ENCODE peak calls at places on chromosomes 6 and 20, in nine cellular contexts. One of them, this sample, is unnamed.

GRCh38 chr20:64057628-64058498 is 5.1 kb upstream of the TCEA2 start:
- DNase-seq in AG09309: no peak
- DNase-seq in A549: peak
- DNase-seq in fibroblast of the aortic adventitia: peak
- DNase-seq in HFF-Myc: no peak
- DNase-seq in ascending aorta: peak
- DNase-seq in kidney: no peak
- DNase-seq in lung: peak
- DNase-seq in dorsolateral prefrontal cortex: peak
- DNase-seq in this sample: peak

GRCh38 chr6:106145144-106145543 is 59.0 kb downstream of the PRDM1 start:
- DNase-seq in AG09309: no peak
- DNase-seq in A549: no peak
- DNase-seq in fibroblast of the aortic adventitia: no peak
- DNase-seq in HFF-Myc: no peak
- DNase-seq in ascending aorta: no peak
- DNase-seq in kidney: no peak
- DNase-seq in lung: no peak
- DNase-seq in dorsolateral prefrontal cortex: no peak
- DNase-seq in this sample: no peak

GRCh38 chr20:9301129-9302072 is 213.0 kb upstream of the LAMP5 start:
- DNase-seq in AG09309: no peak
- DNase-seq in A549: peak
- DNase-seq in fibroblast of the aortic adventitia: peak
- DNase-seq in HFF-Myc: peak
- DNase-seq in ascending aorta: no peak
- DNase-seq in kidney: no peak
- DNase-seq in lung: no peak
- DNase-seq in dorsolateral prefrontal cortex: no peak
- DNase-seq in this sample: peak

GRCh38 chr6:81875776-81876293 is 123.4 kb upstream of the TENT5A start:
- DNase-seq in AG09309: no peak
- DNase-seq in A549: no peak
- DNase-seq in fibroblast of the aortic adventitia: no peak
- DNase-seq in HFF-Myc: no peak
- DNase-seq in ascending aorta: no peak
- DNase-seq in kidney: no peak
- DNase-seq in lung: no peak
- DNase-seq in dorsolateral prefrontal cortex: no peak
- DNase-seq in this sample: no peak

GRCh38 chr6:106146852-106147351 is 60.8 kb downstream of the PRDM1 start:
- DNase-seq in AG09309: no peak
- DNase-seq in A549: no peak
- DNase-seq in fibroblast of the aortic adventitia: no peak
- DNase-seq in HFF-Myc: no peak
- DNase-seq in ascending aorta: no peak
- DNase-seq in kidney: no peak
- DNase-seq in lung: no peak
- DNase-seq in dorsolateral prefrontal cortex: no peak
- DNase-seq in this sample: no peak

GRCh38 chr6:137978252-137978896 is 111.3 kb downstream of the TNFAIP3 start:
- DNase-seq in AG09309: no peak
- DNase-seq in A549: no peak
- DNase-seq in fibroblast of the aortic adventitia: peak
- DNase-seq in HFF-Myc: no peak
- DNase-seq in ascending aorta: no peak
- DNase-seq in kidney: no peak
- DNase-seq in lung: no peak
- DNase-seq in dorsolateral prefrontal cortex: no peak
- DNase-seq in this sample: no peak

GRCh38 chr6:149545258-149545753 is 537 bp downstream of the PPIL4 start:
- DNase-seq in AG09309: peak
- DNase-seq in A549: peak
- DNase-seq in fibroblast of the aortic adventitia: peak
- DNase-seq in HFF-Myc: no peak
- DNase-seq in ascending aorta: peak
- DNase-seq in kidney: peak
- DNase-seq in lung: peak
- DNase-seq in dorsolateral prefrontal cortex: peak
- DNase-seq in this sample: peak

GRCh38 chr6:163702736-163703135 is 288.2 kb downstream of the QKI start:
- DNase-seq in AG09309: no peak
- DNase-seq in A549: no peak
- DNase-seq in fibroblast of the aortic adventitia: no peak
- DNase-seq in HFF-Myc: no peak
- DNase-seq in ascending aorta: no peak
- DNase-seq in kidney: no peak
- DNase-seq in lung: no peak
- DNase-seq in dorsolateral prefrontal cortex: no peak
- DNase-seq in this sample: no peak

GRCh38 chr6:108921547-108922331 is 73.5 kb downstream of the ARMC2 start:
- DNase-seq in AG09309: peak
- DNase-seq in A549: no peak
- DNase-seq in fibroblast of the aortic adventitia: peak
- DNase-seq in HFF-Myc: no peak
- DNase-seq in ascending aorta: no peak
- DNase-seq in kidney: no peak
- DNase-seq in lung: no peak
- DNase-seq in dorsolateral prefrontal cortex: no peak
- DNase-seq in this sample: peak

GRCh38 chr20:63319164-63320040 is 26.4 kb downstream of the COL20A1 start:
- DNase-seq in AG09309: no peak
- DNase-seq in A549: no peak
- DNase-seq in fibroblast of the aortic adventitia: no peak
- DNase-seq in HFF-Myc: no peak
- DNase-seq in ascending aorta: peak
- DNase-seq in kidney: peak
- DNase-seq in lung: no peak
- DNase-seq in dorsolateral prefrontal cortex: no peak
- DNase-seq in this sample: no peak

GRCh38 chr20:54025166-54025835 is 45.1 kb downstream of the BCAS1 start:
- DNase-seq in AG09309: peak
- DNase-seq in A549: no peak
- DNase-seq in fibroblast of the aortic adventitia: peak
- DNase-seq in HFF-Myc: no peak
- DNase-seq in ascending aorta: no peak
- DNase-seq in kidney: no peak
- DNase-seq in lung: no peak
- DNase-seq in dorsolateral prefrontal cortex: no peak
- DNase-seq in this sample: no peak

GRCh38 chr6:143125455-143125854 is 64.8 kb downstream of the AIG1 start:
- DNase-seq in AG09309: no peak
- DNase-seq in A549: no peak
- DNase-seq in fibroblast of the aortic adventitia: no peak
- DNase-seq in HFF-Myc: no peak
- DNase-seq in ascending aorta: no peak
- DNase-seq in kidney: no peak
- DNase-seq in lung: no peak
- DNase-seq in dorsolateral prefrontal cortex: no peak
- DNase-seq in this sample: peak

GRCh38 chr20:2798814-2799213 is 1.6 kb downstream of the CPXM1 start:
- DNase-seq in AG09309: no peak
- DNase-seq in A549: no peak
- DNase-seq in fibroblast of the aortic adventitia: peak
- DNase-seq in HFF-Myc: no peak
- DNase-seq in ascending aorta: no peak
- DNase-seq in kidney: no peak
- DNase-seq in lung: no peak
- DNase-seq in dorsolateral prefrontal cortex: no peak
- DNase-seq in this sample: no peak

GRCh38 chr20:33875534-33876026 is 64.4 kb downstream of the CHMP4B start:
- DNase-seq in AG09309: no peak
- DNase-seq in A549: no peak
- DNase-seq in fibroblast of the aortic adventitia: no peak
- DNase-seq in HFF-Myc: no peak
- DNase-seq in ascending aorta: no peak
- DNase-seq in kidney: peak
- DNase-seq in lung: no peak
- DNase-seq in dorsolateral prefrontal cortex: no peak
- DNase-seq in this sample: no peak

GRCh38 chr6:22194188-22194921 is 102.5 kb downstream of the PRL start:
- DNase-seq in AG09309: no peak
- DNase-seq in A549: no peak
- DNase-seq in fibroblast of the aortic adventitia: peak
- DNase-seq in HFF-Myc: no peak
- DNase-seq in ascending aorta: no peak
- DNase-seq in kidney: no peak
- DNase-seq in lung: no peak
- DNase-seq in dorsolateral prefrontal cortex: no peak
- DNase-seq in this sample: peak

GRCh38 chr20:62631336-62632317 is 10.7 kb upstream of the SLCO4A1 start:
- DNase-seq in AG09309: no peak
- DNase-seq in A549: no peak
- DNase-seq in fibroblast of the aortic adventitia: no peak
- DNase-seq in HFF-Myc: no peak
- DNase-seq in ascending aorta: no peak
- DNase-seq in kidney: no peak
- DNase-seq in lung: no peak
- DNase-seq in dorsolateral prefrontal cortex: no peak
- DNase-seq in this sample: no peak

GRCh38 chr20:49846206-49846807 is 33.7 kb downstream of the SLC9A8 start:
- DNase-seq in AG09309: no peak
- DNase-seq in A549: peak
- DNase-seq in fibroblast of the aortic adventitia: peak
- DNase-seq in HFF-Myc: no peak
- DNase-seq in ascending aorta: no peak
- DNase-seq in kidney: no peak
- DNase-seq in lung: peak
- DNase-seq in dorsolateral prefrontal cortex: no peak
- DNase-seq in this sample: peak

GRCh38 chr20:37071481-37071911 is 24.3 kb downstream of the RBL1 start:
- DNase-seq in AG09309: peak
- DNase-seq in A549: no peak
- DNase-seq in fibroblast of the aortic adventitia: peak
- DNase-seq in HFF-Myc: no peak
- DNase-seq in ascending aorta: no peak
- DNase-seq in kidney: no peak
- DNase-seq in lung: no peak
- DNase-seq in dorsolateral prefrontal cortex: no peak
- DNase-seq in this sample: peak

GRCh38 chr20:5522422-5522821 is 205.7 kb upstream of the PROKR2 start:
- DNase-seq in AG09309: no peak
- DNase-seq in A549: no peak
- DNase-seq in fibroblast of the aortic adventitia: no peak
- DNase-seq in HFF-Myc: no peak
- DNase-seq in ascending aorta: no peak
- DNase-seq in kidney: no peak
- DNase-seq in lung: no peak
- DNase-seq in dorsolateral prefrontal cortex: no peak
- DNase-seq in this sample: no peak

DNA sequence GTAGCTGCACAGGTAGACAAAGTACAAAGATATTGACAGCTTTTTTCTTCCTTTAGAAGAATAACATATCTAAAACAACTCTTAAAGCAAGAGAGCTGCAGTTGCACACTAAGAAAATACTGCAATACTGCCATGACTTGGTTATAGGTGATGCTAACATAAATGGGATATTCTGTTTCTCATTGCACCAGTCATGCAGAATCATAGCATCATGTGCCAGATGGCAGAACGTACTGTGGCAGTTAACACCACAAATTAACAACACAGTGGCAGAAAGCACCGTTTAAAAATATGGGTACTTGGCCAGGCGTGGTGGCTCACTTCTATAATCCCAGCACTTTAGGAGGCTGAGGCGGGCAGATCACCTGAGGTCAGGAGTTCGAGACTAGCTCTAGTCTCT is 7.4 kb downstream of the ASXL1 start:
- DNase-seq in AG09309: no peak
- DNase-seq in A549: no peak
- DNase-seq in fibroblast of the aortic adventitia: no peak
- DNase-seq in HFF-Myc: no peak
- DNase-seq in ascending aorta: no peak
- DNase-seq in kidney: no peak
- DNase-seq in lung: no peak
- DNase-seq in dorsolateral prefrontal cortex: peak
- DNase-seq in this sample: no peak
- H3K4me3 ChIP-seq in AG09309: no peak
- H3K4me3 ChIP-seq in A549: no peak
- H3K4me3 ChIP-seq in fibroblast of the aortic adventitia: no peak
- H3K4me3 ChIP-seq in HFF-Myc: no peak
- H3K4me3 ChIP-seq in ascending aorta: no peak
- H3K4me3 ChIP-seq in kidney: no peak
- H3K4me3 ChIP-seq in lung: no peak
- H3K4me3 ChIP-seq in dorsolateral prefrontal cortex: no peak
- H3K4me3 ChIP-seq in this sample: no peak

DNA sequence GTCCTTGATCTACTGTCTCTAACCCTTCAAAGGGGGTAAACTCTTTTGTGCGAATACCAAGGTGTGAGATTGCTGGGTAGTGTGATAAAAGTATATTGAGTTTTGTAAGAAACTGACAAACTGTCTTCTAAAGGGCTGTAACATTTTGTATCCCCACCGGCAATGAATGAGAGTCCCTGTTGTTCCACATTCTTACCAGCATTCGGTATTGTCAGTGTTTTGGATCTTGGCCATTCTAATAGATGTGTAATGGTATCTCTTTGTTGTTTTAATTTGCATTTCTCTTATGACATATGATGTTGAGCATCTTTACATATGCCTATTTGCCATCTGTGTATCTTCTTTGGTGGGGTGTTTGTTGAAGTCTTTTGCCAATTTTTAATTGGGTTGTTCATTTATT is 1090.7 kb downstream of the KIF16B start:
- DNase-seq in AG09309: no peak
- DNase-seq in A549: no peak
- DNase-seq in fibroblast of the aortic adventitia: no peak
- DNase-seq in HFF-Myc: no peak
- DNase-seq in ascending aorta: no peak
- DNase-seq in kidney: no peak
- DNase-seq in lung: no peak
- DNase-seq in dorsolateral prefrontal cortex: no peak
- DNase-seq in this sample: no peak
- TF ChIP-seq CTCF in AG09309: no peak
- TF ChIP-seq CTCF in A549: no peak
- TF ChIP-seq CTCF in fibroblast of the aortic adventitia: no peak
- TF ChIP-seq CTCF in HFF-Myc: no peak
- TF ChIP-seq CTCF in ascending aorta: no peak
- TF ChIP-seq CTCF in kidney: no peak
- TF ChIP-seq CTCF in lung: no peak
- TF ChIP-seq CTCF in dorsolateral prefrontal cortex: no peak
- TF ChIP-seq CTCF in this sample: no peak

DNA sequence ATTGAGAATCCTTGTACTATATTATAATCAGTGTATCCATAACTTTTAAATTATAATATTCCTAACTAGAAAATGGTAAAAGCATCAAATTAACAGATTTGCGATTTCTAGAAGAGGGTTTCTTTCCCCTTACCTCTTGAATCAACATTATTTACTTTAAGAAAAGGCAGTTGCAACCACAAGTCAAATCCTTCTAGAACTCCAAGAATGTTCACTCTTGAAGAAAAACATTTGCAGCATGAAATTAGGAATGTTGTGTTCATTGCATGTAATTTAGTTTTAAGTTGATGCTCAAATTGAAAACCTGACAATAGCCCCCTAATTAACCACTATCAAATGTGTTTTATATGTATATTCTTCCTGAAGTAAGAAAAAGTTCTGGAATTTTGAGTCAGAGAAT is 2.3 kb upstream of the REV3L start:
- DNase-seq in AG09309: no peak
- DNase-seq in A549: no peak
- DNase-seq in fibroblast of the aortic adventitia: peak
- DNase-seq in HFF-Myc: no peak
- DNase-seq in ascending aorta: no peak
- DNase-seq in kidney: no peak
- DNase-seq in lung: no peak
- DNase-seq in dorsolateral prefrontal cortex: no peak
- DNase-seq in this sample: no peak
- H3K4me3 ChIP-seq in AG09309: no peak
- H3K4me3 ChIP-seq in A549: no peak
- H3K4me3 ChIP-seq in fibroblast of the aortic adventitia: peak
- H3K4me3 ChIP-seq in HFF-Myc: peak
- H3K4me3 ChIP-seq in ascending aorta: no peak
- H3K4me3 ChIP-seq in kidney: no peak
- H3K4me3 ChIP-seq in lung: no peak
- H3K4me3 ChIP-seq in dorsolateral prefrontal cortex: peak
- H3K4me3 ChIP-seq in this sample: no peak

GRCh38 chr20:45909336-45909808 is 2.6 kb downstream of the PLTP start:
- DNase-seq in AG09309: no peak
- DNase-seq in A549: no peak
- DNase-seq in fibroblast of the aortic adventitia: no peak
- DNase-seq in HFF-Myc: no peak
- DNase-seq in ascending aorta: no peak
- DNase-seq in kidney: peak
- DNase-seq in lung: no peak
- DNase-seq in dorsolateral prefrontal cortex: no peak
- DNase-seq in this sample: no peak
- TF ChIP-seq CTCF in AG09309: no peak
- TF ChIP-seq CTCF in A549: no peak
- TF ChIP-seq CTCF in fibroblast of the aortic adventitia: no peak
- TF ChIP-seq CTCF in HFF-Myc: no peak
- TF ChIP-seq CTCF in ascending aorta: no peak
- TF ChIP-seq CTCF in kidney: no peak
- TF ChIP-seq CTCF in lung: no peak
- TF ChIP-seq CTCF in dorsolateral prefrontal cortex: no peak
- TF ChIP-seq CTCF in this sample: no peak

This sample was measured in cardiac fibroblast.